ENCODE peak calls at places on chromosomes 3 and 15, in ten cellular contexts. D, E, C, Q, N, T, A, M, O and X are unnamed samples.

GRCh38 chr15:78993931-78994530 is 49.2 kb upstream of the CTSH start:
- DNase-seq in C (no peak), O (peak; percentile 91), T (no peak), E (no peak), Q (no peak), A (no peak), D (no peak), N (no peak), M (no peak), X (no peak)

GRCh38 chr3:183904833-183905780 is 20.4 kb upstream of the PARL start:
- DNase-seq in E (no peak), Q (no peak), T (no peak), A (no peak), N (no peak), C (no peak), D (no peak), O (no peak), M (no peak), X (no peak)

GRCh38 chr3:65170357-65171090 is 482.7 kb upstream of the ADAMTS9 start:
- DNase-seq in C (no peak), A (no peak), Q (peak; percentile 94), O (peak; percentile 71), D (peak; percentile 21), E (peak; percentile 41), N (peak; percentile 97), M (no peak), T (no peak), X (no peak)

GRCh38 chr3:46566040-46566631 is at the start of gene LRRC2:
- DNase-seq in A (no peak), N (peak; percentile 66), E (peak; percentile 60), C (no peak), T (peak; percentile 20), D (peak; percentile 41), O (peak; percentile 67), M (peak; percentile 24), Q (peak; percentile 67), X (no peak)

GRCh38 chr15:70056091-70056680 is 41.5 kb downstream of the TLE3 start:
- DNase-seq in M (no peak), T (no peak), E (no peak), N (no peak), D (no peak), C (no peak), A (no peak), O (no peak), Q (no peak), X (no peak)

GRCh38 chr3:182967218-182968204 is 12.8 kb downstream of the DCUN1D1 start:
- DNase-seq in M (no peak), Q (no peak), A (no peak), C (no peak), O (no peak), D (no peak), N (peak; percentile 27), E (no peak), T (no peak), X (no peak)

GRCh38 chr3:149215474-149215873 is 6.2 kb downstream of the CP start:
- DNase-seq in T (no peak), M (no peak), N (no peak), E (no peak), D (no peak), Q (no peak), A (peak; percentile 52), C (no peak), O (no peak), X (peak; percentile 79)

GRCh38 chr15:56871180-56871579 is 47.3 kb upstream of the TCF12 start:
- DNase-seq in N (peak; percentile 79), A (no peak), Q (peak; percentile 54), T (no peak), O (no peak), M (no peak), D (peak; percentile 81), E (peak; percentile 31), C (peak; percentile 6), X (no peak)

GRCh38 chr15:68749365-68750141 is 71.1 kb downstream of the ANP32A start:
- DNase-seq in A (no peak), M (no peak), D (no peak), T (no peak), E (peak; percentile 24), Q (no peak), N (peak; percentile 24), C (no peak), O (no peak), X (no peak)

GRCh38 chr15:38683382-38684242 is 119.0 kb upstream of the RASGRP1 start:
- DNase-seq in O (no peak), M (peak; percentile 60), N (peak; percentile 52), A (peak; percentile 1), D (peak; percentile 42), Q (peak; percentile 47), T (peak; percentile 41), C (no peak), E (peak; percentile 22), X (no peak)

GRCh38 chr15:83653639-83654378 is at the start of gene ADAMTSL3:
- DNase-seq in Q (no peak), E (peak; percentile 5), C (no peak), D (peak; percentile 33), A (no peak), N (peak; percentile 28), O (peak; percentile 91), T (no peak), M (no peak), X (no peak)

GRCh38 chr3:37898424-37898823 is 36.7 kb downstream of the CTDSPL start:
- DNase-seq in Q (no peak), D (no peak), A (no peak), M (no peak), O (no peak), T (no peak), E (no peak), C (no peak), N (no peak), X (no peak)

GRCh38 chr3:16279417-16279816 is 14.4 kb downstream of the OXNAD1 start:
- DNase-seq in Q (no peak), C (no peak), N (no peak), M (no peak), E (no peak), D (no peak), A (no peak), T (no peak), O (no peak), X (no peak)

GRCh38 chr15:92451225-92451825 is 57.6 kb downstream of the ST8SIA2 start:
- DNase-seq in O (no peak), N (peak; percentile 53), D (peak; percentile 15), Q (peak; percentile 87), T (no peak), E (peak; percentile 32), M (no peak), A (no peak), C (no peak), X (no peak)

GRCh38 chr3:53817809-53818208 is 28.4 kb downstream of the CHDH start:
- DNase-seq in D (no peak), M (no peak), N (no peak), E (no peak), T (no peak), Q (no peak), C (no peak), O (peak; percentile 49), A (no peak), X (no peak)

GRCh38 chr3:101829066-101829830 is 20.1 kb upstream of the NFKBIZ start:
- DNase-seq in D (peak; percentile 44), C (no peak), T (no peak), Q (peak; percentile 70), M (peak; percentile 31), O (no peak), N (peak; percentile 90), E (no peak), A (no peak), X (no peak)

GRCh38 chr15:41905360-41905793 is 11.5 kb upstream of the SPTBN5 start:
- DNase-seq in T (no peak), N (no peak), E (no peak), M (no peak), Q (no peak), O (no peak), D (no peak), C (no peak), A (no peak), X (no peak)

GRCh38 chr15:48730506-48730905 is 80.4 kb downstream of the CEP152 start:
- DNase-seq in C (no peak), M (no peak), Q (no peak), O (no peak), N (no peak), D (no peak), T (no peak), A (no peak), E (no peak), X (no peak)

GRCh38 chr3:115800489-115801080 is 177.3 kb downstream of the GAP43 start:
- DNase-seq in A (no peak), C (peak; percentile 11), T (no peak), D (peak; percentile 69), Q (peak; percentile 23), M (no peak), E (no peak), O (no peak), N (peak; percentile 91), X (no peak)

GRCh38 chr3:147758786-147759185 is 349.6 kb downstream of the ZIC1 start:
- DNase-seq in O (no peak), N (peak; percentile 50), A (no peak), Q (no peak), M (no peak), E (peak; percentile 24), T (no peak), D (no peak), C (no peak), X (no peak)

GRCh38 chr15:72227192-72227586 is 3.8 kb downstream of the PKM start:
- DNase-seq in D (peak; percentile 97), C (peak; percentile 56), M (peak; percentile 36), N (peak; percentile 92), O (no peak), T (no peak), Q (peak; percentile 73), E (peak; percentile 58), A (no peak), X (no peak)

GRCh38 chr3:12679468-12679867 is 15.6 kb upstream of the RAF1 start:
- DNase-seq in T (no peak), A (no peak), E (peak; percentile 82), O (no peak), Q (peak; percentile 79), M (no peak), D (peak; percentile 41), C (peak; percentile 77), N (peak; percentile 56), X (no peak)

GRCh38 chr3:102195198-102195948 is 239.4 kb upstream of the ZPLD1 start:
- DNase-seq in E (no peak), D (peak; percentile 99), Q (no peak), T (no peak), C (no peak), M (no peak), N (peak; percentile 68), O (peak; percentile 68), A (peak; percentile 66), X (peak; percentile 50)

GRCh38 chr3:173214576-173214975 is 73.5 kb upstream of the SPATA16 start:
- DNase-seq in D (no peak), A (no peak), N (no peak), O (no peak), C (no peak), T (no peak), M (no peak), Q (no peak), E (no peak), X (no peak)

GRCh38 chr15:63403254-63403945 is 21.8 kb upstream of the CA12 start:
- DNase-seq in E (no peak), O (no peak), Q (no peak), M (no peak), T (no peak), A (no peak), C (no peak), D (no peak), N (no peak), X (no peak)

GRCh38 chr3:150779402-150779858 is 16.5 kb upstream of the SIAH2 start:
- DNase-seq in Q (no peak), N (no peak), T (no peak), O (no peak), M (no peak), E (no peak), C (no peak), A (no peak), D (no peak), X (no peak)